ENCODE peak calls at places on chromosomes 1 and 21, in eight cellular contexts. G is NCI-H69; Q is mucosa of gallbladder; W is NCI-H2081; V is esophagus muscularis mucosa; I is stimulated activated naive CD8-positive, alpha-beta T cell treated with anti-CD3 and anti-CD28 coated beads, Interleukin-15, Interleukin-2, amounts not matched to agents 100 U/mL and 50 U/mL, for 24 hours; J is GM12891; S is kidney. C is an unnamed sample.

GRCh38 chr1:28507646-28508434 is 2.0 kb downstream of the RCC1 start:
- DNase-seq in G (no peak), Q (no peak), W (no peak), V (no peak), I (peak; percentile 18), J (no peak), S (no peak), C (no peak)

GRCh38 chr1:206447079-206447780 is 23.0 kb upstream of the IKBKE start:
- DNase-seq in G (no peak), Q (no peak), W (no peak), V (no peak), I (no peak), J (no peak), S (no peak), C (no peak)

GRCh38 chr1:143718021-143718420 is 253.8 kb downstream of the FAM72C start:
- DNase-seq in G (no peak), Q (no peak), W (no peak), V (no peak), I (no peak), J (no peak), S (no peak), C (no peak)

GRCh38 chr1:148372731-148373130 is 110.4 kb downstream of the PPIAL4G start:
- DNase-seq in G (no peak), Q (no peak), W (no peak), V (no peak), I (peak; percentile 27), J (no peak), S (no peak), C (no peak)

GRCh38 chr1:192998536-192998935 is 60.6 kb downstream of the UCHL5 start:
- DNase-seq in G (peak; percentile 39), Q (no peak), W (no peak), V (no peak), I (no peak), J (no peak), S (no peak), C (no peak)

GRCh38 chr1:111647738-111648137 is 28.1 kb downstream of the RAP1A start:
- DNase-seq in G (no peak), Q (no peak), W (no peak), V (no peak), I (no peak), J (no peak), S (no peak), C (no peak)

GRCh38 chr1:178376008-178376407 is 120.8 kb downstream of the CLEC20A start:
- DNase-seq in G (no peak), Q (no peak), W (no peak), V (no peak), I (no peak), J (no peak), S (no peak), C (no peak)

GRCh38 chr1:40787733-40788560 is 4.4 kb downstream of the KCNQ4 start:
- DNase-seq in G (no peak), Q (no peak), W (no peak), V (no peak), I (no peak), J (no peak), S (peak; percentile 45), C (no peak)

GRCh38 chr1:149886396-149887195 is 12.8 kb upstream of the BOLA1 start:
- DNase-seq in G (peak; percentile 99), Q (peak; percentile 97), W (peak; percentile 99), V (peak; percentile 97), I (peak; percentile 86), J (peak; percentile 56), S (peak; percentile 93), C (peak; percentile 98)

GRCh38 chr1:101039245-101039644 is 13.7 kb upstream of the DPH5 start:
- DNase-seq in G (no peak), Q (no peak), W (no peak), V (no peak), I (no peak), J (no peak), S (no peak), C (no peak)

GRCh38 chr1:171798311-171798710 is 16.9 kb downstream of the METTL13 start:
- DNase-seq in G (no peak), Q (no peak), W (no peak), V (no peak), I (no peak), J (no peak), S (no peak), C (no peak)

GRCh38 chr1:230824571-230825060 is 43.7 kb downstream of the C1orf198 start:
- DNase-seq in G (no peak), Q (peak; percentile 42), W (no peak), V (peak; percentile 91), I (no peak), J (no peak), S (no peak), C (no peak)

GRCh38 chr1:1986451-1987141 is 17.0 kb downstream of the CFAP74 start:
- DNase-seq in G (no peak), Q (no peak), W (no peak), V (no peak), I (no peak), J (no peak), S (no peak), C (no peak)

GRCh38 chr1:91730781-91731732 is 154.9 kb downstream of the TGFBR3 start:
- DNase-seq in G (no peak), Q (no peak), W (no peak), V (peak; percentile 96), I (peak; percentile 46), J (no peak), S (peak; percentile 84), C (no peak)

GRCh38 chr21:25370311-25370744 is 237.0 kb downstream of the MRPL39 start:
- DNase-seq in G (no peak), Q (peak; percentile 26), W (no peak), V (no peak), I (peak; percentile 30), J (no peak), S (no peak), C (no peak)

GRCh38 chr21:45409466-45410150 is 4.6 kb downstream of the COL18A1 start:
- DNase-seq in G (no peak), Q (no peak), W (no peak), V (no peak), I (no peak), J (no peak), S (peak; percentile 81), C (no peak)

GRCh38 chr1:113255038-113255727 is 135.1 kb upstream of the MAGI3 start:
- DNase-seq in G (peak; percentile 56), Q (peak; percentile 43), W (no peak), V (no peak), I (no peak), J (no peak), S (no peak), C (no peak)

GRCh38 chr1:64194168-64195088 is 9.0 kb upstream of the UBE2U start:
- DNase-seq in G (no peak), Q (no peak), W (no peak), V (no peak), I (no peak), J (no peak), S (no peak), C (no peak)

GRCh38 chr1:204568576-204569206 is 52.5 kb downstream of the MDM4 start:
- DNase-seq in G (peak; percentile 38), Q (no peak), W (no peak), V (no peak), I (no peak), J (no peak), S (no peak), C (no peak)